ENCODE peak calls at places on chromosomes 6 and 20, in ten cellular contexts. One of them, this sample, is unnamed.

GRCh38 chr6:134676307-134677281 is 273.3 kb downstream of the ALDH8A1 start:
- DNase-seq in heart left ventricle: no peak
- DNase-seq in HepG2: no peak
- DNase-seq in hepatocyte: peak; percentile 59
- DNase-seq in astrocyte: peak; percentile 29
- DNase-seq in bronchial epithelial cell: peak; percentile 58
- DNase-seq in breast epithelium: no peak
- DNase-seq in GM06990: no peak
- DNase-seq in Peyer's patch: no peak
- DNase-seq in osteoblast: no peak
- DNase-seq in this sample: no peak

GRCh38 chr6:85795966-85796365 is 153.3 kb upstream of the SYNCRIP start:
- DNase-seq in heart left ventricle: no peak
- DNase-seq in HepG2: no peak
- DNase-seq in hepatocyte: no peak
- DNase-seq in astrocyte: no peak
- DNase-seq in bronchial epithelial cell: no peak
- DNase-seq in breast epithelium: no peak
- DNase-seq in GM06990: no peak
- DNase-seq in Peyer's patch: no peak
- DNase-seq in osteoblast: no peak
- DNase-seq in this sample: no peak

GRCh38 chr6:75363304-75363703 is 78.7 kb upstream of the TMEM30A start:
- DNase-seq in heart left ventricle: no peak
- DNase-seq in HepG2: no peak
- DNase-seq in hepatocyte: no peak
- DNase-seq in astrocyte: no peak
- DNase-seq in bronchial epithelial cell: peak; percentile 22
- DNase-seq in breast epithelium: no peak
- DNase-seq in GM06990: peak; percentile 8
- DNase-seq in Peyer's patch: no peak
- DNase-seq in osteoblast: no peak
- DNase-seq in this sample: no peak

GRCh38 chr6:51550243-51550642 is 537.2 kb downstream of the PKHD1 start:
- DNase-seq in heart left ventricle: no peak
- DNase-seq in HepG2: no peak
- DNase-seq in hepatocyte: no peak
- DNase-seq in astrocyte: no peak
- DNase-seq in bronchial epithelial cell: no peak
- DNase-seq in breast epithelium: no peak
- DNase-seq in GM06990: no peak
- DNase-seq in Peyer's patch: no peak
- DNase-seq in osteoblast: no peak
- DNase-seq in this sample: no peak

GRCh38 chr6:108673153-108673552 is 112.4 kb downstream of the FOXO3 start:
- DNase-seq in heart left ventricle: no peak
- DNase-seq in HepG2: no peak
- DNase-seq in hepatocyte: no peak
- DNase-seq in astrocyte: no peak
- DNase-seq in bronchial epithelial cell: no peak
- DNase-seq in breast epithelium: no peak
- DNase-seq in GM06990: no peak
- DNase-seq in Peyer's patch: no peak
- DNase-seq in osteoblast: no peak
- DNase-seq in this sample: no peak

GRCh38 chr6:122063090-122063489 is 336.4 kb upstream of the HSF2 start:
- DNase-seq in heart left ventricle: no peak
- DNase-seq in HepG2: no peak
- DNase-seq in hepatocyte: peak; percentile 25
- DNase-seq in astrocyte: no peak
- DNase-seq in bronchial epithelial cell: no peak
- DNase-seq in breast epithelium: no peak
- DNase-seq in GM06990: no peak
- DNase-seq in Peyer's patch: no peak
- DNase-seq in osteoblast: no peak
- DNase-seq in this sample: no peak

GRCh38 chr6:139587469-139587868 is 213.0 kb upstream of the CITED2 start:
- DNase-seq in heart left ventricle: no peak
- DNase-seq in HepG2: peak; percentile 76
- DNase-seq in hepatocyte: no peak
- DNase-seq in astrocyte: peak; percentile 98
- DNase-seq in bronchial epithelial cell: peak; percentile 21
- DNase-seq in breast epithelium: no peak
- DNase-seq in GM06990: no peak
- DNase-seq in Peyer's patch: no peak
- DNase-seq in osteoblast: no peak
- DNase-seq in this sample: peak; percentile 89

GRCh38 chr20:13270211-13270610 is 49.1 kb downstream of the ISM1 start:
- DNase-seq in heart left ventricle: no peak
- DNase-seq in HepG2: no peak
- DNase-seq in hepatocyte: no peak
- DNase-seq in astrocyte: no peak
- DNase-seq in bronchial epithelial cell: no peak
- DNase-seq in breast epithelium: no peak
- DNase-seq in GM06990: no peak
- DNase-seq in Peyer's patch: no peak
- DNase-seq in osteoblast: no peak
- DNase-seq in this sample: no peak

GRCh38 chr6:33822575-33823395 is 19.0 kb upstream of the MLN start:
- DNase-seq in heart left ventricle: no peak
- DNase-seq in HepG2: peak; percentile 56
- DNase-seq in hepatocyte: no peak
- DNase-seq in astrocyte: no peak
- DNase-seq in bronchial epithelial cell: no peak
- DNase-seq in breast epithelium: no peak
- DNase-seq in GM06990: no peak
- DNase-seq in Peyer's patch: no peak
- DNase-seq in osteoblast: peak; percentile 91
- DNase-seq in this sample: no peak

GRCh38 chr6:24972551-24972950 is 36.8 kb upstream of the RIPOR2 start:
- DNase-seq in heart left ventricle: no peak
- DNase-seq in HepG2: no peak
- DNase-seq in hepatocyte: no peak
- DNase-seq in astrocyte: no peak
- DNase-seq in bronchial epithelial cell: no peak
- DNase-seq in breast epithelium: no peak
- DNase-seq in GM06990: no peak
- DNase-seq in Peyer's patch: no peak
- DNase-seq in osteoblast: no peak
- DNase-seq in this sample: no peak

GRCh38 chr6:35594503-35595186 is 81.9 kb upstream of the TULP1 start:
- DNase-seq in heart left ventricle: no peak
- DNase-seq in HepG2: no peak
- DNase-seq in hepatocyte: no peak
- DNase-seq in astrocyte: no peak
- DNase-seq in bronchial epithelial cell: no peak
- DNase-seq in breast epithelium: no peak
- DNase-seq in GM06990: no peak
- DNase-seq in Peyer's patch: no peak
- DNase-seq in osteoblast: no peak
- DNase-seq in this sample: no peak

GRCh38 chr6:33727932-33728331 is 16.4 kb upstream of the UQCC2 start:
- DNase-seq in heart left ventricle: peak; percentile 77
- DNase-seq in HepG2: no peak
- DNase-seq in hepatocyte: no peak
- DNase-seq in astrocyte: no peak
- DNase-seq in bronchial epithelial cell: no peak
- DNase-seq in breast epithelium: no peak
- DNase-seq in GM06990: no peak
- DNase-seq in Peyer's patch: no peak
- DNase-seq in osteoblast: no peak
- DNase-seq in this sample: no peak

GRCh38 chr20:10557685-10558084 is 116.1 kb downstream of the JAG1 start:
- DNase-seq in heart left ventricle: no peak
- DNase-seq in HepG2: no peak
- DNase-seq in hepatocyte: no peak
- DNase-seq in astrocyte: peak; percentile 24
- DNase-seq in bronchial epithelial cell: peak; percentile 91
- DNase-seq in breast epithelium: no peak
- DNase-seq in GM06990: no peak
- DNase-seq in Peyer's patch: no peak
- DNase-seq in osteoblast: no peak
- DNase-seq in this sample: no peak

GRCh38 chr20:13221673-13222318 is 722 bp downstream of the ISM1 start:
- DNase-seq in heart left ventricle: peak; percentile 39
- DNase-seq in HepG2: peak; percentile 65
- DNase-seq in hepatocyte: peak; percentile 79
- DNase-seq in astrocyte: peak; percentile 42
- DNase-seq in bronchial epithelial cell: peak; percentile 46
- DNase-seq in breast epithelium: no peak
- DNase-seq in GM06990: peak; percentile 49
- DNase-seq in Peyer's patch: no peak
- DNase-seq in osteoblast: peak; percentile 99
- DNase-seq in this sample: no peak

GRCh38 chr6:129653229-129653628 is 56.7 kb downstream of the ARHGAP18 start:
- DNase-seq in heart left ventricle: no peak
- DNase-seq in HepG2: no peak
- DNase-seq in hepatocyte: no peak
- DNase-seq in astrocyte: no peak
- DNase-seq in bronchial epithelial cell: no peak
- DNase-seq in breast epithelium: no peak
- DNase-seq in GM06990: no peak
- DNase-seq in Peyer's patch: no peak
- DNase-seq in osteoblast: no peak
- DNase-seq in this sample: no peak

GRCh38 chr6:6057442-6058053 is 50.8 kb upstream of the NRN1 start:
- DNase-seq in heart left ventricle: no peak
- DNase-seq in HepG2: peak; percentile 57
- DNase-seq in hepatocyte: peak; percentile 69
- DNase-seq in astrocyte: no peak
- DNase-seq in bronchial epithelial cell: peak; percentile 69
- DNase-seq in breast epithelium: no peak
- DNase-seq in GM06990: peak; percentile 9
- DNase-seq in Peyer's patch: no peak
- DNase-seq in osteoblast: peak; percentile 31
- DNase-seq in this sample: no peak
- TF ChIP-seq CTCF in heart left ventricle: peak; percentile 75
- TF ChIP-seq CTCF in HepG2: peak; percentile 64
- TF ChIP-seq CTCF in hepatocyte: peak; percentile 75
- TF ChIP-seq CTCF in astrocyte: peak; percentile 46
- TF ChIP-seq CTCF in bronchial epithelial cell: peak; percentile 55
- TF ChIP-seq CTCF in breast epithelium: peak; percentile 21
- TF ChIP-seq CTCF in GM06990: peak; percentile 60
- TF ChIP-seq CTCF in Peyer's patch: no peak
- TF ChIP-seq CTCF in osteoblast: peak; percentile 54
- TF ChIP-seq CTCF in this sample: peak; percentile 11

DNA sequence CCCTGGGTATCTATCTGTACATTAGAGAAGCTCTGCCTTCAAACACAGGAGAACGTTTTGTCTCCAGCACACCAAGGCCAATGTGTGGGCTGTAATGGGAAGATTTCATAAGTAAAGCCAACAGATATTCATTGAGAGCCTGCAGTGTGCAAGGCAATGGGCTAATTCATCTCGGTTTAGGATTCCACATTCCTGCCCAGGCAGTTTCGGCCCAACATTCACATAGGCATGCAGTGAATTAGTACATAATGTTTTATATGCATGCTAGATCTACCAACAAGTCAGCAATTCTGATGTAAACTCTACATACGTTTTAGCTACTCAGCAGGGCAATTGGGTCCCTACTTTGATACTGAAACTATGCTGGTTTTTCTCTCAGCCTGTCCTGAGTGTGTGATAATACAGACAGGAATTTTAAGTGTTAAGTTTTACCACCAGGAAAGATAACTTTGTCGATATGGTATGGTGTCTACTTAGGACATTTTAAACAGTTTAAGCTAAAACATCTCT is 46.9 kb upstream of the NAA20 start:
- DNase-seq in heart left ventricle: no peak
- DNase-seq in HepG2: no peak
- DNase-seq in hepatocyte: no peak
- DNase-seq in astrocyte: no peak
- DNase-seq in bronchial epithelial cell: no peak
- DNase-seq in breast epithelium: no peak
- DNase-seq in GM06990: no peak
- DNase-seq in Peyer's patch: no peak
- DNase-seq in osteoblast: no peak
- DNase-seq in this sample: no peak
- H3K27me3 ChIP-seq in heart left ventricle: no peaks in the 10 kb centered on the region
- H3K27me3 ChIP-seq in HepG2: no peaks in the 10 kb centered on the region
- H3K27me3 ChIP-seq in hepatocyte: no peaks in the 10 kb centered on the region
- H3K27me3 ChIP-seq in astrocyte: no peaks in the 10 kb centered on the region
- H3K27me3 ChIP-seq in bronchial epithelial cell: no peaks in the 10 kb centered on the region
- H3K27me3 ChIP-seq in breast epithelium: no peaks in the 10 kb centered on the region
- H3K27me3 ChIP-seq in GM06990: no peaks in the 10 kb centered on the region
- H3K27me3 ChIP-seq in Peyer's patch: no peaks in the 10 kb centered on the region
- H3K27me3 ChIP-seq in osteoblast: no peaks in the 10 kb centered on the region
- H3K27me3 ChIP-seq in this sample: no peaks in the 10 kb centered on the region

GRCh38 chr6:117270121-117270959 is 5.0 kb downstream of the VGLL2 start:
- DNase-seq in heart left ventricle: no peak
- DNase-seq in HepG2: no peak
- DNase-seq in hepatocyte: peak; percentile 36
- DNase-seq in astrocyte: no peak
- DNase-seq in bronchial epithelial cell: peak; percentile 13
- DNase-seq in breast epithelium: no peak
- DNase-seq in GM06990: no peak
- DNase-seq in Peyer's patch: no peak
- DNase-seq in osteoblast: peak; percentile 85
- DNase-seq in this sample: no peak
- TF ChIP-seq CTCF in heart left ventricle: no peak
- TF ChIP-seq CTCF in HepG2: no peak
- TF ChIP-seq CTCF in hepatocyte: no peak
- TF ChIP-seq CTCF in astrocyte: no peak
- TF ChIP-seq CTCF in bronchial epithelial cell: no peak
- TF ChIP-seq CTCF in breast epithelium: no peak
- TF ChIP-seq CTCF in GM06990: no peak
- TF ChIP-seq CTCF in Peyer's patch: no peak
- TF ChIP-seq CTCF in osteoblast: no peak
- TF ChIP-seq CTCF in this sample: no peak

GRCh38 chr20:19662638-19662995 is 95.4 kb upstream of the RIN2 start:
- DNase-seq in heart left ventricle: no peak
- DNase-seq in HepG2: no peak
- DNase-seq in hepatocyte: no peak
- DNase-seq in astrocyte: no peak
- DNase-seq in bronchial epithelial cell: no peak
- DNase-seq in breast epithelium: no peak
- DNase-seq in GM06990: no peak
- DNase-seq in Peyer's patch: no peak
- DNase-seq in osteoblast: no peak
- DNase-seq in this sample: no peak

GRCh38 chr20:19672498-19672897 is 85.6 kb upstream of the RIN2 start:
- DNase-seq in heart left ventricle: no peak
- DNase-seq in HepG2: no peak
- DNase-seq in hepatocyte: no peak
- DNase-seq in astrocyte: no peak
- DNase-seq in bronchial epithelial cell: no peak
- DNase-seq in breast epithelium: no peak
- DNase-seq in GM06990: no peak
- DNase-seq in Peyer's patch: no peak
- DNase-seq in osteoblast: no peak
- DNase-seq in this sample: no peak

GRCh38 chr20:19673575-19673974 is 84.5 kb upstream of the RIN2 start:
- DNase-seq in heart left ventricle: no peak
- DNase-seq in HepG2: no peak
- DNase-seq in hepatocyte: no peak
- DNase-seq in astrocyte: no peak
- DNase-seq in bronchial epithelial cell: peak; percentile 40
- DNase-seq in breast epithelium: no peak
- DNase-seq in GM06990: no peak
- DNase-seq in Peyer's patch: no peak
- DNase-seq in osteoblast: no peak
- DNase-seq in this sample: no peak

GRCh38 chr20:19670829-19671228 is 87.2 kb upstream of the RIN2 start:
- DNase-seq in heart left ventricle: no peak
- DNase-seq in HepG2: no peak
- DNase-seq in hepatocyte: no peak
- DNase-seq in astrocyte: no peak
- DNase-seq in bronchial epithelial cell: no peak
- DNase-seq in breast epithelium: no peak
- DNase-seq in GM06990: no peak
- DNase-seq in Peyer's patch: no peak
- DNase-seq in osteoblast: no peak
- DNase-seq in this sample: no peak

GRCh38 chr20:19668406-19668805 is 89.7 kb upstream of the RIN2 start:
- DNase-seq in heart left ventricle: no peak
- DNase-seq in HepG2: no peak
- DNase-seq in hepatocyte: no peak
- DNase-seq in astrocyte: no peak
- DNase-seq in bronchial epithelial cell: no peak
- DNase-seq in breast epithelium: no peak
- DNase-seq in GM06990: no peak
- DNase-seq in Peyer's patch: no peak
- DNase-seq in osteoblast: no peak
- DNase-seq in this sample: no peak
- H3K27me3 ChIP-seq in heart left ventricle: no peaks in the 10 kb centered on the region
- H3K27me3 ChIP-seq in HepG2: peaks cover 24% of the 10 kb centered on the region
- H3K27me3 ChIP-seq in hepatocyte: peaks cover 6% of the 10 kb centered on the region
- H3K27me3 ChIP-seq in astrocyte: peaks cover 5% of the 10 kb centered on the region
- H3K27me3 ChIP-seq in bronchial epithelial cell: peaks cover 2% of the 10 kb centered on the region
- H3K27me3 ChIP-seq in breast epithelium: no peaks in the 10 kb centered on the region
- H3K27me3 ChIP-seq in GM06990: no peaks in the 10 kb centered on the region
- H3K27me3 ChIP-seq in Peyer's patch: no peaks in the 10 kb centered on the region
- H3K27me3 ChIP-seq in osteoblast: peaks cover 9% of the 10 kb centered on the region
- H3K27me3 ChIP-seq in this sample: peaks cover 2% of the 10 kb centered on the region

This sample was measured in BJ.